ENCODE peak calls at places on chromosomes 6 and 20, in four cellular contexts. One of them, this sample, is unnamed.

GRCh38 chr6:110449545-110449903 is 26.9 kb downstream of the SLC22A16 start:
- DNase-seq in NCI-H460: no peak
- DNase-seq in activated T-cell treated with anti-CD3 and anti-CD28 coated beads, Interleukin-2, amount 50 U/mL, for 1 hour: no peak
- DNase-seq in activated naive CD8-positive, alpha-beta T cell treated with anti-CD3 and anti-CD28 coated beads for 36 hours: no peak
- DNase-seq in this sample: no peak

GRCh38 chr6:38039497-38039896 is 220.0 kb downstream of the ZFAND3 start:
- DNase-seq in activated T-cell treated with anti-CD3 and anti-CD28 coated beads, Interleukin-2, amount 50 U/mL, for 1 hour: no peak
- DNase-seq in activated naive CD8-positive, alpha-beta T cell treated with anti-CD3 and anti-CD28 coated beads for 36 hours: no peak
- DNase-seq in NCI-H460: no peak
- DNase-seq in this sample: no peak

GRCh38 chr20:34558320-34559202 is at the start of gene MAP1LC3A:
- DNase-seq in activated naive CD8-positive, alpha-beta T cell treated with anti-CD3 and anti-CD28 coated beads for 36 hours: peak; percentile 89
- DNase-seq in NCI-H460: peak; percentile 79
- DNase-seq in activated T-cell treated with anti-CD3 and anti-CD28 coated beads, Interleukin-2, amount 50 U/mL, for 1 hour: peak; percentile 98
- DNase-seq in this sample: peak; percentile 98

GRCh38 chr6:23202207-23202606 is 632.8 kb downstream of the HDGFL1 start:
- DNase-seq in activated T-cell treated with anti-CD3 and anti-CD28 coated beads, Interleukin-2, amount 50 U/mL, for 1 hour: no peak
- DNase-seq in NCI-H460: no peak
- DNase-seq in activated naive CD8-positive, alpha-beta T cell treated with anti-CD3 and anti-CD28 coated beads for 36 hours: no peak
- DNase-seq in this sample: no peak

GRCh38 chr6:151624071-151624470 is 130.3 kb downstream of the CCDC170 start:
- DNase-seq in NCI-H460: no peak
- DNase-seq in activated T-cell treated with anti-CD3 and anti-CD28 coated beads, Interleukin-2, amount 50 U/mL, for 1 hour: no peak
- DNase-seq in activated naive CD8-positive, alpha-beta T cell treated with anti-CD3 and anti-CD28 coated beads for 36 hours: no peak
- DNase-seq in this sample: no peak

GRCh38 chr20:41552295-41553068 is 65.7 kb downstream of the CHD6 start:
- DNase-seq in NCI-H460: no peak
- DNase-seq in activated T-cell treated with anti-CD3 and anti-CD28 coated beads, Interleukin-2, amount 50 U/mL, for 1 hour: no peak
- DNase-seq in activated naive CD8-positive, alpha-beta T cell treated with anti-CD3 and anti-CD28 coated beads for 36 hours: no peak
- DNase-seq in this sample: no peak

GRCh38 chr6:53979468-53980067 is 131.7 kb upstream of the MLIP start:
- DNase-seq in NCI-H460: peak; percentile 33
- DNase-seq in activated T-cell treated with anti-CD3 and anti-CD28 coated beads, Interleukin-2, amount 50 U/mL, for 1 hour: no peak
- DNase-seq in activated naive CD8-positive, alpha-beta T cell treated with anti-CD3 and anti-CD28 coated beads for 36 hours: no peak
- DNase-seq in this sample: no peak

GRCh38 chr6:11278207-11278559 is 45.7 kb upstream of the NEDD9 start:
- DNase-seq in activated naive CD8-positive, alpha-beta T cell treated with anti-CD3 and anti-CD28 coated beads for 36 hours: no peak
- DNase-seq in NCI-H460: no peak
- DNase-seq in activated T-cell treated with anti-CD3 and anti-CD28 coated beads, Interleukin-2, amount 50 U/mL, for 1 hour: no peak
- DNase-seq in this sample: peak; percentile 73

GRCh38 chr6:17945111-17945510 is 42.3 kb downstream of the KIF13A start:
- DNase-seq in NCI-H460: no peak
- DNase-seq in activated T-cell treated with anti-CD3 and anti-CD28 coated beads, Interleukin-2, amount 50 U/mL, for 1 hour: no peak
- DNase-seq in activated naive CD8-positive, alpha-beta T cell treated with anti-CD3 and anti-CD28 coated beads for 36 hours: no peak
- DNase-seq in this sample: no peak

GRCh38 chr6:14170128-14170527 is 52.6 kb downstream of the CD83 start:
- DNase-seq in activated naive CD8-positive, alpha-beta T cell treated with anti-CD3 and anti-CD28 coated beads for 36 hours: no peak
- DNase-seq in activated T-cell treated with anti-CD3 and anti-CD28 coated beads, Interleukin-2, amount 50 U/mL, for 1 hour: no peak
- DNase-seq in NCI-H460: no peak
- DNase-seq in this sample: no peak

GRCh38 chr20:22502731-22503191 is 81.6 kb downstream of the FOXA2 start:
- DNase-seq in NCI-H460: no peak
- DNase-seq in activated T-cell treated with anti-CD3 and anti-CD28 coated beads, Interleukin-2, amount 50 U/mL, for 1 hour: no peak
- DNase-seq in activated naive CD8-positive, alpha-beta T cell treated with anti-CD3 and anti-CD28 coated beads for 36 hours: no peak
- DNase-seq in this sample: no peak

GRCh38 chr20:40416274-40416673 is 272.8 kb downstream of the MAFB start:
- DNase-seq in activated naive CD8-positive, alpha-beta T cell treated with anti-CD3 and anti-CD28 coated beads for 36 hours: no peak
- DNase-seq in NCI-H460: no peak
- DNase-seq in activated T-cell treated with anti-CD3 and anti-CD28 coated beads, Interleukin-2, amount 50 U/mL, for 1 hour: no peak
- DNase-seq in this sample: no peak

GRCh38 chr6:113461153-113461897 is 395.8 kb upstream of the MARCKS start:
- DNase-seq in activated naive CD8-positive, alpha-beta T cell treated with anti-CD3 and anti-CD28 coated beads for 36 hours: no peak
- DNase-seq in NCI-H460: no peak
- DNase-seq in activated T-cell treated with anti-CD3 and anti-CD28 coated beads, Interleukin-2, amount 50 U/mL, for 1 hour: no peak
- DNase-seq in this sample: no peak

GRCh38 chr6:8192067-8192466 is 89.7 kb upstream of the EEF1E1 start:
- DNase-seq in activated T-cell treated with anti-CD3 and anti-CD28 coated beads, Interleukin-2, amount 50 U/mL, for 1 hour: no peak
- DNase-seq in activated naive CD8-positive, alpha-beta T cell treated with anti-CD3 and anti-CD28 coated beads for 36 hours: no peak
- DNase-seq in NCI-H460: no peak
- DNase-seq in this sample: no peak

GRCh38 chr20:51549474-51549873 is 7.0 kb upstream of the NFATC2 start:
- DNase-seq in NCI-H460: no peak
- DNase-seq in activated T-cell treated with anti-CD3 and anti-CD28 coated beads, Interleukin-2, amount 50 U/mL, for 1 hour: no peak
- DNase-seq in activated naive CD8-positive, alpha-beta T cell treated with anti-CD3 and anti-CD28 coated beads for 36 hours: no peak
- DNase-seq in this sample: no peak

GRCh38 chr6:68045193-68045592 is 589.9 kb upstream of the ADGRB3 start:
- DNase-seq in activated naive CD8-positive, alpha-beta T cell treated with anti-CD3 and anti-CD28 coated beads for 36 hours: no peak
- DNase-seq in NCI-H460: no peak
- DNase-seq in activated T-cell treated with anti-CD3 and anti-CD28 coated beads, Interleukin-2, amount 50 U/mL, for 1 hour: no peak
- DNase-seq in this sample: no peak

GRCh38 chr20:62591122-62591468 is 51.2 kb upstream of the SLCO4A1 start:
- DNase-seq in activated naive CD8-positive, alpha-beta T cell treated with anti-CD3 and anti-CD28 coated beads for 36 hours: no peak
- DNase-seq in NCI-H460: no peak
- DNase-seq in activated T-cell treated with anti-CD3 and anti-CD28 coated beads, Interleukin-2, amount 50 U/mL, for 1 hour: no peak
- DNase-seq in this sample: no peak

GRCh38 chr6:422423-423061 is 31.0 kb downstream of the IRF4 start:
- DNase-seq in activated T-cell treated with anti-CD3 and anti-CD28 coated beads, Interleukin-2, amount 50 U/mL, for 1 hour: no peak
- DNase-seq in activated naive CD8-positive, alpha-beta T cell treated with anti-CD3 and anti-CD28 coated beads for 36 hours: peak; percentile 72
- DNase-seq in NCI-H460: peak; percentile 71
- DNase-seq in this sample: peak; percentile 83

GRCh38 chr6:112933947-112934346 is 586.8 kb downstream of the RFPL4B start:
- DNase-seq in activated T-cell treated with anti-CD3 and anti-CD28 coated beads, Interleukin-2, amount 50 U/mL, for 1 hour: no peak
- DNase-seq in NCI-H460: no peak
- DNase-seq in activated naive CD8-positive, alpha-beta T cell treated with anti-CD3 and anti-CD28 coated beads for 36 hours: no peak
- DNase-seq in this sample: no peak

GRCh38 chr6:5398530-5398929 is 137.2 kb downstream of the FARS2 start:
- DNase-seq in NCI-H460: peak; percentile 16
- DNase-seq in activated naive CD8-positive, alpha-beta T cell treated with anti-CD3 and anti-CD28 coated beads for 36 hours: peak; percentile 3
- DNase-seq in activated T-cell treated with anti-CD3 and anti-CD28 coated beads, Interleukin-2, amount 50 U/mL, for 1 hour: no peak
- DNase-seq in this sample: no peak

GRCh38 chr20:10507052-10507451 is 71.9 kb downstream of the SLX4IP start:
- DNase-seq in activated T-cell treated with anti-CD3 and anti-CD28 coated beads, Interleukin-2, amount 50 U/mL, for 1 hour: no peak
- DNase-seq in NCI-H460: no peak
- DNase-seq in activated naive CD8-positive, alpha-beta T cell treated with anti-CD3 and anti-CD28 coated beads for 36 hours: no peak
- DNase-seq in this sample: no peak

GRCh38 chr6:110524305-110524704 is 47.9 kb upstream of the SLC22A16 start:
- DNase-seq in activated T-cell treated with anti-CD3 and anti-CD28 coated beads, Interleukin-2, amount 50 U/mL, for 1 hour: no peak
- DNase-seq in NCI-H460: no peak
- DNase-seq in activated naive CD8-positive, alpha-beta T cell treated with anti-CD3 and anti-CD28 coated beads for 36 hours: no peak
- DNase-seq in this sample: no peak

GRCh38 chr20:48096957-48097890 is 311.9 kb upstream of the SULF2 start:
- DNase-seq in NCI-H460: no peak
- DNase-seq in activated T-cell treated with anti-CD3 and anti-CD28 coated beads, Interleukin-2, amount 50 U/mL, for 1 hour: no peak
- DNase-seq in activated naive CD8-positive, alpha-beta T cell treated with anti-CD3 and anti-CD28 coated beads for 36 hours: no peak
- DNase-seq in this sample: peak; percentile 50

GRCh38 chr20:48788486-48789072 is 39.2 kb downstream of the PREX1 start:
- DNase-seq in NCI-H460: no peak
- DNase-seq in activated naive CD8-positive, alpha-beta T cell treated with anti-CD3 and anti-CD28 coated beads for 36 hours: no peak
- DNase-seq in activated T-cell treated with anti-CD3 and anti-CD28 coated beads, Interleukin-2, amount 50 U/mL, for 1 hour: no peak
- DNase-seq in this sample: no peak

GRCh38 chr6:75208564-75209431 is 2.9 kb upstream of the COL12A1 start:
- DNase-seq in activated T-cell treated with anti-CD3 and anti-CD28 coated beads, Interleukin-2, amount 50 U/mL, for 1 hour: peak; percentile 82
- DNase-seq in activated naive CD8-positive, alpha-beta T cell treated with anti-CD3 and anti-CD28 coated beads for 36 hours: peak; percentile 78
- DNase-seq in NCI-H460: peak; percentile 63
- DNase-seq in this sample: peak; percentile 92

GRCh38 chr6:17045581-17046322 is 56.1 kb upstream of the STMND1 start:
- DNase-seq in NCI-H460: no peak
- DNase-seq in activated naive CD8-positive, alpha-beta T cell treated with anti-CD3 and anti-CD28 coated beads for 36 hours: no peak
- DNase-seq in activated T-cell treated with anti-CD3 and anti-CD28 coated beads, Interleukin-2, amount 50 U/mL, for 1 hour: no peak
- DNase-seq in this sample: no peak

GRCh38 chr6:147015674-147016073 is 188.5 kb upstream of the STXBP5 start:
- DNase-seq in activated T-cell treated with anti-CD3 and anti-CD28 coated beads, Interleukin-2, amount 50 U/mL, for 1 hour: no peak
- DNase-seq in activated naive CD8-positive, alpha-beta T cell treated with anti-CD3 and anti-CD28 coated beads for 36 hours: no peak
- DNase-seq in NCI-H460: no peak
- DNase-seq in this sample: no peak

GRCh38 chr20:6583134-6583738 is 184.2 kb upstream of the BMP2 start:
- DNase-seq in activated naive CD8-positive, alpha-beta T cell treated with anti-CD3 and anti-CD28 coated beads for 36 hours: no peak
- DNase-seq in activated T-cell treated with anti-CD3 and anti-CD28 coated beads, Interleukin-2, amount 50 U/mL, for 1 hour: no peak
- DNase-seq in NCI-H460: peak; percentile 57
- DNase-seq in this sample: no peak

GRCh38 chr6:115219645-115220044 is 841.0 kb downstream of the FRK start:
- DNase-seq in activated T-cell treated with anti-CD3 and anti-CD28 coated beads, Interleukin-2, amount 50 U/mL, for 1 hour: no peak
- DNase-seq in NCI-H460: no peak
- DNase-seq in activated naive CD8-positive, alpha-beta T cell treated with anti-CD3 and anti-CD28 coated beads for 36 hours: no peak
- DNase-seq in this sample: no peak

GRCh38 chr6:44217332-44218143 is 812 bp downstream of the MYMX start:
- DNase-seq in activated T-cell treated with anti-CD3 and anti-CD28 coated beads, Interleukin-2, amount 50 U/mL, for 1 hour: no peak
- DNase-seq in activated naive CD8-positive, alpha-beta T cell treated with anti-CD3 and anti-CD28 coated beads for 36 hours: no peak
- DNase-seq in NCI-H460: no peak
- DNase-seq in this sample: no peak

GRCh38 chr6:45686841-45687569 is 309.3 kb upstream of the SUPT3H start:
- DNase-seq in activated naive CD8-positive, alpha-beta T cell treated with anti-CD3 and anti-CD28 coated beads for 36 hours: no peak
- DNase-seq in activated T-cell treated with anti-CD3 and anti-CD28 coated beads, Interleukin-2, amount 50 U/mL, for 1 hour: no peak
- DNase-seq in NCI-H460: no peak
- DNase-seq in this sample: no peak

GRCh38 chr6:151142676-151143075 is 97.1 kb upstream of the AKAP12 start:
- DNase-seq in activated T-cell treated with anti-CD3 and anti-CD28 coated beads, Interleukin-2, amount 50 U/mL, for 1 hour: no peak
- DNase-seq in NCI-H460: no peak
- DNase-seq in activated naive CD8-positive, alpha-beta T cell treated with anti-CD3 and anti-CD28 coated beads for 36 hours: no peak
- DNase-seq in this sample: no peak

GRCh38 chr6:135990855-135991464 is 139.5 kb downstream of the PDE7B start:
- DNase-seq in NCI-H460: no peak
- DNase-seq in activated T-cell treated with anti-CD3 and anti-CD28 coated beads, Interleukin-2, amount 50 U/mL, for 1 hour: no peak
- DNase-seq in activated naive CD8-positive, alpha-beta T cell treated with anti-CD3 and anti-CD28 coated beads for 36 hours: no peak
- DNase-seq in this sample: no peak

GRCh38 chr20:21498646-21499045 is 15.2 kb downstream of the NKX2-2 start:
- DNase-seq in activated naive CD8-positive, alpha-beta T cell treated with anti-CD3 and anti-CD28 coated beads for 36 hours: no peak
- DNase-seq in activated T-cell treated with anti-CD3 and anti-CD28 coated beads, Interleukin-2, amount 50 U/mL, for 1 hour: no peak
- DNase-seq in NCI-H460: no peak
- DNase-seq in this sample: no peak

GRCh38 chr20:9359561-9360308 is 154.7 kb upstream of the LAMP5 start:
- DNase-seq in activated T-cell treated with anti-CD3 and anti-CD28 coated beads, Interleukin-2, amount 50 U/mL, for 1 hour: no peak
- DNase-seq in NCI-H460: peak; percentile 63
- DNase-seq in activated naive CD8-positive, alpha-beta T cell treated with anti-CD3 and anti-CD28 coated beads for 36 hours: no peak
- DNase-seq in this sample: no peak

GRCh38 chr6:37882724-37883413 is 63.3 kb downstream of the ZFAND3 start:
- DNase-seq in activated T-cell treated with anti-CD3 and anti-CD28 coated beads, Interleukin-2, amount 50 U/mL, for 1 hour: no peak
- DNase-seq in activated naive CD8-positive, alpha-beta T cell treated with anti-CD3 and anti-CD28 coated beads for 36 hours: no peak
- DNase-seq in NCI-H460: no peak
- DNase-seq in this sample: no peak

GRCh38 chr20:12061471-12061870 is 143.8 kb downstream of the BTBD3 start:
- DNase-seq in activated naive CD8-positive, alpha-beta T cell treated with anti-CD3 and anti-CD28 coated beads for 36 hours: no peak
- DNase-seq in NCI-H460: no peak
- DNase-seq in activated T-cell treated with anti-CD3 and anti-CD28 coated beads, Interleukin-2, amount 50 U/mL, for 1 hour: no peak
- DNase-seq in this sample: no peak